ENCODE peak calls at places on chromosomes 11 and 22, in five cellular contexts. H is thoracic aorta, B is adrenal gland, V is MM.1S, F is A549. Y is an unnamed sample. For H3K4me1, the result is how much of the 10 kb centered on the place peaks cover.

GRCh38 chr22:24592846-24593809 is at the start of gene LRRC75B:
- DNase-seq in H (peak), B (peak), V (peak), F (peak), Y (no peak)

GRCh38 chr22:44847892-44848291 is 95.5 kb downstream of the ARHGAP8 start:
- DNase-seq in H (no peak), B (no peak), V (no peak), F (no peak), Y (no peak)

GRCh38 chr22:39994566-39995345 is at the start of gene FAM83F:
- DNase-seq in H (no peak), B (no peak), V (no peak), F (no peak), Y (no peak)

GRCh38 chr22:31036671-31037550 is 44.2 kb upstream of the SMTN start:
- DNase-seq in H (no peak), B (no peak), V (no peak), F (peak), Y (no peak)

GRCh38 chr11:126469308-126469707 is 113.8 kb downstream of the ST3GAL4 start:
- DNase-seq in H (no peak), B (no peak), V (no peak), F (no peak), Y (no peak)

GRCh38 chr11:2780850-2781412 is 81.1 kb upstream of the KCNQ1OT1 start:
- DNase-seq in H (no peak), B (no peak), V (no peak), F (no peak), Y (no peak)

GRCh38 chr11:112518371-112518770 is 257.7 kb upstream of the PLET1 start:
- DNase-seq in H (no peak), B (no peak), V (no peak), F (no peak), Y (no peak)

GRCh38 chr22:37782340-37783168 is 25.2 kb upstream of the GCAT start:
- DNase-seq in H (no peak), B (no peak), V (no peak), F (no peak), Y (no peak)

GRCh38 chr22:39723463-39723862 is 152.9 kb downstream of the CACNA1I start:
- DNase-seq in H (no peak), B (no peak), V (no peak), F (no peak), Y (no peak)

GRCh38 chr22:33476206-33476605 is 418.0 kb upstream of the SYN3 start:
- DNase-seq in H (no peak), B (no peak), V (no peak), F (no peak), Y (no peak)

GRCh38 chr11:10414659-10415058 is 40.4 kb upstream of the AMPD3 start:
- DNase-seq in H (no peak), B (no peak), V (peak), F (no peak), Y (no peak)

GRCh38 chr22:27112273-27112672 is 454.9 kb downstream of the MIAT start:
- DNase-seq in H (no peak), B (no peak), V (no peak), F (peak), Y (no peak)

GRCh38 chr22:30301995-30302809 is 12.9 kb upstream of the CASTOR1 start:
- DNase-seq in H (no peak), B (no peak), V (no peak), F (no peak), Y (no peak)

GRCh38 chr11:46422588-46422987 is 31.0 kb upstream of the CHRM4 start:
- DNase-seq in H (no peak), B (no peak), V (no peak), F (no peak), Y (no peak)

GRCh38 chr11:63938481-63939350 is at the start of gene NAA40:
- DNase-seq in H (peak), B (peak), V (peak), F (peak), Y (peak)
- TF ChIP-seq CTCF in H (peak), B (no peak), V (no peak), F (no peak), Y (no peak)

GRCh38 chr22:43296279-43296902 is 46.8 kb downstream of the SCUBE1 start:
- DNase-seq in H (no peak), B (no peak), V (no peak), F (no peak), Y (no peak)
- H3K4me1 ChIP-seq in H (under half), B (under half), V (under half), F (under half), Y (under half)

DNA sequence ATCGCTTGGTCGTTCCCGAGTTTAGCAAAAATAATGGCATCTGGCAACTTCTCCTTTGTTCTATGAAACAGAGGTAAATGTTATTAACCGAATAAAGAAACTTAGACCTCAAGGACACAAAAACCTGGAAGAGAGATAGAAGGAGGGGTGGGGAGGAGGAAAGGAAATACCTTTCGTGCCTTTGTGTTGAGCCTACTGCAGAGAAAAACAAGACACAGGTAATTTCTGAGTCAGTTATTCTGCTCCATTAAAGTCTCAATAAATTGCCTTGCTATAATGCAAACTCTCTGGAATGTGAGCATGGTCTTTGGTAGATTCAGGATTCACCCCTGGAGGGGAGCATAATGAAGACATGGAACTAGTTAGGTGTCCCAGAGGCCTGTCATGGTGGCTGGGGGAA is 72.4 kb upstream of the CADM1 start:
- DNase-seq in H (no peak), B (no peak), V (no peak), F (no peak), Y (no peak)
- TF ChIP-seq CTCF in H (no peak), B (no peak), V (no peak), F (no peak), Y (no peak)

DNA sequence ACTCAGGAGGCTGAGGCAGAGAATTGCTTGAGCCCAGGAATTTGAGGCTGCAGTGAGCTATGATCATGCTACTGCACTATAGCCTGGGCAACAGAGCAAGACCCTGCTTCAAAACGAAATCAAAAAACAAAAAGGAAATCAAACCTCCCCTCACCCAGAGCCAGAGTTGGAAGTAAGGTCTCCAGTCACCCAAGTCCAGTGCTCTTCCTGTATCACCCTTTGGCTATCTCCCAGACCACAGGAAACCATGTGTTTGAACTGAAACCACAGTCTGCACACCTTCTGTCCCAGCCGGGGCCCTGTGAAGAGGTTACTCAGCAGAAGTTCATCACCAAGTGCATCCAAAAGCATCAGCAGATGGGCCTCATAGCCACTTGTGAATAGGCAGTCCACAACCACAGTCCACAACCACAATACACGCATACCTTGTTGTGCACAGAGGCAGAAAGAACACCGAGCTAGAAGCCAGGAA is 4.6 kb downstream of the MYH9 start:
- DNase-seq in H (no peak), B (no peak), V (peak), F (no peak), Y (peak)
- H3K4me1 ChIP-seq in H (under half), B (half or more), V (under half), F (half or more), Y (half or more)

GRCh38 chr11:124122123-124122522 is 6.9 kb downstream of the VWA5A start:
- DNase-seq in H (no peak), B (no peak), V (no peak), F (no peak), Y (no peak)

GRCh38 chr11:124119103-124119502 is 3.9 kb downstream of the VWA5A start:
- DNase-seq in H (no peak), B (no peak), V (no peak), F (no peak), Y (no peak)

GRCh38 chr11:124123587-124123986 is 8.3 kb downstream of the VWA5A start:
- DNase-seq in H (no peak), B (no peak), V (no peak), F (no peak), Y (no peak)
- TF ChIP-seq CTCF in H (no peak), B (no peak), V (peak), F (no peak), Y (no peak)